ENCODE peak calls at places on chromosomes 12 and 14, in four cellular contexts. Z is iPS DF 6.9, X is HEK293T, U is HFFc6. O is an unnamed sample.

GRCh38 chr12:120734210-120734609 is 8.6 kb downstream of the ACADS start:
- DNase-seq in Z (no peak), U (no peak), X (no peak), O (no peak)

GRCh38 chr12:110073049-110073831 is 24.9 kb upstream of the C12orf76 start:
- DNase-seq in U (no peak), X (no peak), Z (no peak), O (peak; percentile 48)

GRCh38 chr12:92141585-92142244 is 3.9 kb downstream of the BTG1 start:
- DNase-seq in X (no peak), Z (no peak), U (no peak), O (no peak)

GRCh38 chr12:5017638-5018348 is 25.9 kb upstream of the KCNA5 start:
- DNase-seq in Z (no peak), U (no peak), X (no peak), O (no peak)

GRCh38 chr14:99809864-99810854 is 16.9 kb downstream of the EML1 start:
- DNase-seq in U (no peak), Z (no peak), X (no peak), O (no peak)

GRCh38 chr12:123815968-123816367 is 53.9 kb downstream of the DNAH10 start:
- DNase-seq in X (no peak), Z (no peak), U (no peak), O (no peak)

GRCh38 chr12:109738878-109739665 is 25.4 kb downstream of the FAM222A start:
- DNase-seq in U (peak; percentile 52), X (no peak), Z (no peak), O (no peak)

GRCh38 chr14:52464175-52464574 is 88.1 kb downstream of the TXNDC16 start:
- DNase-seq in Z (no peak), X (no peak), U (no peak), O (no peak)

GRCh38 chr12:46771268-46771837 is 54.4 kb downstream of the SLC38A4 start:
- DNase-seq in U (peak; percentile 18), X (no peak), Z (no peak), O (no peak)

GRCh38 chr12:92356405-92356804 is 210.8 kb upstream of the BTG1 start:
- DNase-seq in Z (no peak), U (no peak), X (no peak), O (no peak)

O was measured in H1.